ENCODE peak calls at places on chromosomes 6 and 20, in six cellular contexts. K, J, Z, V, R and Y are unnamed samples.
A peak's percentile ranks its signal among the peaks of the same experiment; 100 is the strongest.

GRCh38 chr6:10030942-10031537 is 383.8 kb downstream of the TFAP2A start:
- DNase-seq in K (no peak), V (no peak), J (no peak), Z (no peak), R (no peak), Y (no peak)

GRCh38 chr20:63642518-63643247 is 10.5 kb downstream of the STMN3 start:
- DNase-seq in Z (peak; percentile 43), V (no peak), K (no peak), R (no peak), J (no peak), Y (no peak)

GRCh38 chr20:33667245-33668086 is 723 bp downstream of the ACTL10 start:
- DNase-seq in Z (peak; percentile 68), V (peak; percentile 58), R (peak; percentile 76), K (peak; percentile 79), J (peak; percentile 85), Y (peak; percentile 83)

GRCh38 chr6:150189176-150189575 is 46.3 kb downstream of the PPP1R14C start:
- DNase-seq in V (no peak), Z (no peak), R (no peak), J (no peak), K (no peak), Y (no peak)

GRCh38 chr20:58710481-58711265 is 18.1 kb downstream of the NPEPL1 start:
- DNase-seq in V (no peak), J (peak; percentile 13), R (no peak), Z (peak; percentile 6), K (no peak), Y (peak; percentile 50)

GRCh38 chr6:43005844-43006243 is 7.9 kb downstream of the MEA1 start:
- DNase-seq in J (no peak), Z (no peak), V (no peak), R (no peak), K (no peak), Y (no peak)

GRCh38 chr6:68634503-68635411 is at the start of gene ADGRB3:
- DNase-seq in K (peak; percentile 46), V (peak; percentile 86), R (peak; percentile 32), Z (peak; percentile 37), J (peak; percentile 91), Y (peak; percentile 76)

GRCh38 chr6:149234051-149234962 is 83.2 kb upstream of the TAB2 start:
- DNase-seq in R (peak; percentile 36), Z (no peak), V (no peak), J (no peak), K (no peak), Y (no peak)

GRCh38 chr20:49149281-49150045 is 38.7 kb downstream of the STAU1 start:
- DNase-seq in Z (no peak), R (no peak), K (no peak), J (no peak), V (no peak), Y (no peak)

DNA sequence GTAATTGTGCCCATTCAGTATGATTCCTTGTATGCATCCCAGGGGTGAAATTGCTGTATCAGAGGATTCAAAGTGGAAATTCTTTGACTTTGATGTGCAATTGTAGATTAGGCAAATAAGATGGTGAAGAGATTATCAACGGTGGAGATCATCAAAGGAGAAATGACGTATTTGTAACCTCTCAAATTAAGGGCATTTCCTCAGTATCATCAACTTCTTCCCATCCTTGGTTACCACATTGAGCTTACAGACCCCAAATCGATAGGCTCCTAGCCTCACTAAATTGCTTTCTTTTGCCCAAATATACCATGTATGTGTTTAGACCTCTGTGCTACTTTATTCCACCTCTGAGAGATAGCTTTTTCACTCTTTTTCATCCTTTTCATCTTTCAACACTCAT is 213.1 kb upstream of the ZFP64 start:
- DNase-seq in K (no peak), V (no peak), R (peak; percentile 47), Z (no peak), J (no peak), Y (no peak)
- H3K27ac ChIP-seq in K (no peak overlapping the region), V (no peak overlapping the region), R (peak overlapping the region; percentile 71), Z (no peak overlapping the region), J (no peak overlapping the region), Y (no peak overlapping the region)

GRCh38 chr20:23254034-23254433 is 96.6 kb upstream of the NXT1 start:
- DNase-seq in K (no peak), V (no peak), Z (no peak), R (no peak), J (no peak), Y (peak; percentile 34)
- H3K27me3 ChIP-seq in K (no peaks in the 10 kb centered on the region), V (peaks cover 42% of the 10 kb centered on the region), Z (peaks cover 26% of the 10 kb centered on the region), R (no peaks in the 10 kb centered on the region), J (no peaks in the 10 kb centered on the region), Y (no peaks in the 10 kb centered on the region)

GRCh38 chr6:52727908-52728307 is 35.4 kb downstream of the GSTA2 start:
- DNase-seq in K (no peak), R (no peak), V (no peak), J (no peak), Z (no peak), Y (no peak)
- H3K27ac ChIP-seq in K (peak overlapping the region; percentile 64), R (no peak overlapping the region), V (no peak overlapping the region), J (no peak overlapping the region), Z (no peak overlapping the region), Y (no peak overlapping the region)

GRCh38 chr20:62516345-62516744 is 40.5 kb upstream of the GATA5 start:
- DNase-seq in V (peak; percentile 40), K (peak; percentile 55), Z (no peak), J (peak; percentile 68), R (no peak), Y (no peak)
- H3K27me3 ChIP-seq in V (peaks cover 75% of the 10 kb centered on the region), K (no peaks in the 10 kb centered on the region), Z (peaks cover 79% of the 10 kb centered on the region), J (peaks cover 22% of the 10 kb centered on the region), R (no peaks in the 10 kb centered on the region), Y (no peaks in the 10 kb centered on the region)